ENCODE peak calls at places on chromosomes 11 and 22, in seven cellular contexts. One of them, this sample, is unnamed.

GRCh38 chr11:109405671-109406070 is 16.3 kb upstream of the C11orf87 start:
- DNase-seq in K562: no peak
- DNase-seq in cardiac fibroblast: no peak
- DNase-seq in WTC11: no peak
- DNase-seq in ovary: no peak
- DNase-seq in neural crest cell: no peak
- DNase-seq in IMR-90: peak
- DNase-seq in this sample: no peak

GRCh38 chr11:44017443-44018126 is 30.2 kb upstream of the ACCSL start:
- DNase-seq in K562: no peak
- DNase-seq in WTC11: no peak
- DNase-seq in neural crest cell: no peak
- DNase-seq in IMR-90: no peak
- DNase-seq in cardiac fibroblast: peak
- DNase-seq in ovary: peak
- DNase-seq in this sample: no peak

GRCh38 chr11:12746593-12747097 is 72.4 kb downstream of the TEAD1 start:
- DNase-seq in K562: peak
- DNase-seq in IMR-90: peak
- DNase-seq in WTC11: peak
- DNase-seq in neural crest cell: peak
- DNase-seq in cardiac fibroblast: peak
- DNase-seq in ovary: peak
- DNase-seq in this sample: peak

GRCh38 chr11:119030329-119031047 is at the start of gene SLC37A4:
- DNase-seq in WTC11: peak
- DNase-seq in neural crest cell: peak
- DNase-seq in K562: peak
- DNase-seq in cardiac fibroblast: peak
- DNase-seq in IMR-90: peak
- DNase-seq in ovary: peak
- DNase-seq in this sample: peak

GRCh38 chr22:27780161-27780575 is 21.4 kb downstream of the MN1 start:
- DNase-seq in K562: no peak
- DNase-seq in ovary: no peak
- DNase-seq in WTC11: peak
- DNase-seq in neural crest cell: no peak
- DNase-seq in IMR-90: no peak
- DNase-seq in cardiac fibroblast: peak
- DNase-seq in this sample: no peak

GRCh38 chr22:28108851-28109250 is 189.8 kb upstream of the PITPNB start:
- DNase-seq in cardiac fibroblast: no peak
- DNase-seq in IMR-90: no peak
- DNase-seq in K562: no peak
- DNase-seq in ovary: no peak
- DNase-seq in WTC11: no peak
- DNase-seq in neural crest cell: no peak
- DNase-seq in this sample: no peak

GRCh38 chr11:132844956-132845355 is 687.3 kb downstream of the OPCML start:
- DNase-seq in K562: no peak
- DNase-seq in cardiac fibroblast: peak
- DNase-seq in IMR-90: peak
- DNase-seq in ovary: no peak
- DNase-seq in neural crest cell: no peak
- DNase-seq in WTC11: no peak
- DNase-seq in this sample: no peak

GRCh38 chr11:73296501-73297230 is 11.4 kb upstream of the ARHGEF17 start:
- DNase-seq in WTC11: no peak
- DNase-seq in neural crest cell: no peak
- DNase-seq in K562: no peak
- DNase-seq in ovary: no peak
- DNase-seq in IMR-90: no peak
- DNase-seq in cardiac fibroblast: no peak
- DNase-seq in this sample: no peak

GRCh38 chr22:23692598-23693291 is 1.9 kb downstream of the RGL4 start:
- DNase-seq in ovary: no peak
- DNase-seq in WTC11: peak
- DNase-seq in IMR-90: no peak
- DNase-seq in neural crest cell: no peak
- DNase-seq in K562: no peak
- DNase-seq in cardiac fibroblast: no peak
- DNase-seq in this sample: no peak

GRCh38 chr11:74081428-74081827 is 72.5 kb upstream of the UCP3 start:
- DNase-seq in WTC11: no peak
- DNase-seq in K562: no peak
- DNase-seq in neural crest cell: no peak
- DNase-seq in IMR-90: no peak
- DNase-seq in cardiac fibroblast: no peak
- DNase-seq in ovary: no peak
- DNase-seq in this sample: no peak

GRCh38 chr11:122746050-122746478 is 90.5 kb downstream of the UBASH3B start:
- DNase-seq in cardiac fibroblast: no peak
- DNase-seq in WTC11: no peak
- DNase-seq in neural crest cell: no peak
- DNase-seq in IMR-90: no peak
- DNase-seq in ovary: no peak
- DNase-seq in K562: no peak
- DNase-seq in this sample: no peak

GRCh38 chr11:111303476-111303875 is 5.1 kb downstream of the POU2AF3 start:
- DNase-seq in ovary: no peak
- DNase-seq in cardiac fibroblast: no peak
- DNase-seq in IMR-90: no peak
- DNase-seq in K562: no peak
- DNase-seq in neural crest cell: no peak
- DNase-seq in WTC11: no peak
- DNase-seq in this sample: no peak

GRCh38 chr11:27718853-27719574 is 18.8 kb upstream of the BDNF start:
- DNase-seq in IMR-90: peak
- DNase-seq in ovary: peak
- DNase-seq in WTC11: peak
- DNase-seq in neural crest cell: peak
- DNase-seq in K562: no peak
- DNase-seq in cardiac fibroblast: peak
- DNase-seq in this sample: peak

GRCh38 chr11:3929689-3930088 is 74.2 kb downstream of the STIM1 start:
- DNase-seq in IMR-90: no peak
- DNase-seq in cardiac fibroblast: no peak
- DNase-seq in neural crest cell: no peak
- DNase-seq in WTC11: no peak
- DNase-seq in K562: no peak
- DNase-seq in ovary: no peak
- DNase-seq in this sample: no peak

GRCh38 chr11:36041988-36042606 is 98.2 kb downstream of the LDLRAD3 start:
- DNase-seq in K562: no peak
- DNase-seq in IMR-90: no peak
- DNase-seq in neural crest cell: no peak
- DNase-seq in ovary: no peak
- DNase-seq in WTC11: no peak
- DNase-seq in cardiac fibroblast: peak
- DNase-seq in this sample: no peak

GRCh38 chr11:68584097-68584496 is 100.2 kb upstream of the GAL start:
- DNase-seq in neural crest cell: peak
- DNase-seq in WTC11: peak
- DNase-seq in cardiac fibroblast: peak
- DNase-seq in IMR-90: peak
- DNase-seq in ovary: no peak
- DNase-seq in K562: peak
- DNase-seq in this sample: peak

GRCh38 chr22:22930571-22931556 is 43.2 kb downstream of the IGLL5 start:
- DNase-seq in K562: peak
- DNase-seq in neural crest cell: no peak
- DNase-seq in IMR-90: no peak
- DNase-seq in cardiac fibroblast: no peak
- DNase-seq in WTC11: no peak
- DNase-seq in ovary: no peak
- DNase-seq in this sample: no peak

GRCh38 chr11:34565417-34566208 is 52.0 kb upstream of the ELF5 start:
- DNase-seq in neural crest cell: no peak
- DNase-seq in IMR-90: no peak
- DNase-seq in WTC11: peak
- DNase-seq in ovary: no peak
- DNase-seq in cardiac fibroblast: no peak
- DNase-seq in K562: peak
- DNase-seq in this sample: peak

GRCh38 chr11:128496684-128497056 is 90.7 kb downstream of the ETS1 start:
- DNase-seq in K562: no peak
- DNase-seq in neural crest cell: no peak
- DNase-seq in ovary: no peak
- DNase-seq in cardiac fibroblast: no peak
- DNase-seq in IMR-90: no peak
- DNase-seq in WTC11: no peak
- DNase-seq in this sample: no peak

GRCh38 chr11:12560861-12561260 is 113.4 kb upstream of the TEAD1 start:
- DNase-seq in IMR-90: no peak
- DNase-seq in WTC11: no peak
- DNase-seq in ovary: no peak
- DNase-seq in K562: no peak
- DNase-seq in cardiac fibroblast: no peak
- DNase-seq in neural crest cell: no peak
- DNase-seq in this sample: no peak

GRCh38 chr11:7540830-7541555 is 27.2 kb downstream of the PPFIBP2 start:
- DNase-seq in IMR-90: no peak
- DNase-seq in K562: no peak
- DNase-seq in cardiac fibroblast: no peak
- DNase-seq in WTC11: no peak
- DNase-seq in ovary: no peak
- DNase-seq in neural crest cell: no peak
- DNase-seq in this sample: no peak

GRCh38 chr11:90178751-90179150 is 44.1 kb downstream of the CHORDC1 start:
- DNase-seq in WTC11: no peak
- DNase-seq in cardiac fibroblast: no peak
- DNase-seq in ovary: no peak
- DNase-seq in K562: no peak
- DNase-seq in IMR-90: no peak
- DNase-seq in neural crest cell: no peak
- DNase-seq in this sample: no peak

GRCh38 chr11:68550485-68550817 is 89.9 kb downstream of the PPP6R3 start:
- DNase-seq in WTC11: no peak
- DNase-seq in IMR-90: peak
- DNase-seq in K562: no peak
- DNase-seq in neural crest cell: no peak
- DNase-seq in cardiac fibroblast: peak
- DNase-seq in ovary: no peak
- DNase-seq in this sample: no peak

DNA sequence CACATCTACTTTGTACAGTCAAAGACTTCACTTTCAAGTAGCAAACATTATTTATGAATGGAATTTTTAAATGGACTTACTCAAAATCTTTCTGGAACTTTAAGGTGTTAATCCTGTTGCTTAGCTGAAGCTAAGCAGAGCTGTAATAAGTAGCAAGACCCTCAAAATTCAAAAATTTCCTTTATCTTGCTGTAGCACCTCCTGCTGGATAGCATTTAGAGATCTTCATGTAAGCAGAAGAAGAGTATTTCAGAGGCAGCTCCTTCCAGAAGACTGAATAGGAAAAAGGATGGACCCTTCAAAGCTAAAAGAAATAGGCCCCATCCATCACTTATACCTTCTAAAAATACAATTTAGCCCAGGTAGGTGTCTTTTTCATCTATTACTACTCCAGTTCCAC is 3.4 kb downstream of the PHF21A start:
- DNase-seq in WTC11: no peak
- DNase-seq in ovary: no peak
- DNase-seq in IMR-90: no peak
- DNase-seq in cardiac fibroblast: no peak
- DNase-seq in neural crest cell: no peak
- DNase-seq in K562: no peak
- DNase-seq in this sample: no peak
- TF ChIP-seq CTCF in WTC11: no peak
- TF ChIP-seq CTCF in ovary: no peak
- TF ChIP-seq CTCF in IMR-90: peak
- TF ChIP-seq CTCF in cardiac fibroblast: peak
- TF ChIP-seq CTCF in neural crest cell: peak
- TF ChIP-seq CTCF in K562: peak
- TF ChIP-seq CTCF in this sample: no peak

GRCh38 chr22:25059438-25059837 is 106.9 kb downstream of the KIAA1671 start:
- DNase-seq in cardiac fibroblast: no peak
- DNase-seq in K562: no peak
- DNase-seq in IMR-90: no peak
- DNase-seq in neural crest cell: no peak
- DNase-seq in ovary: no peak
- DNase-seq in WTC11: no peak
- DNase-seq in this sample: no peak

GRCh38 chr22:25062378-25063095 is 110.0 kb downstream of the KIAA1671 start:
- DNase-seq in ovary: no peak
- DNase-seq in IMR-90: no peak
- DNase-seq in neural crest cell: no peak
- DNase-seq in WTC11: no peak
- DNase-seq in cardiac fibroblast: no peak
- DNase-seq in K562: no peak
- DNase-seq in this sample: no peak

GRCh38 chr22:25061134-25061533 is 108.6 kb downstream of the KIAA1671 start:
- DNase-seq in IMR-90: no peak
- DNase-seq in ovary: no peak
- DNase-seq in WTC11: no peak
- DNase-seq in cardiac fibroblast: no peak
- DNase-seq in K562: no peak
- DNase-seq in neural crest cell: no peak
- DNase-seq in this sample: no peak

GRCh38 chr22:25061605-25062377 is 109.3 kb downstream of the KIAA1671 start:
- DNase-seq in WTC11: no peak
- DNase-seq in IMR-90: no peak
- DNase-seq in K562: no peak
- DNase-seq in ovary: no peak
- DNase-seq in neural crest cell: no peak
- DNase-seq in cardiac fibroblast: no peak
- DNase-seq in this sample: no peak

GRCh38 chr22:25060522-25061071 is 108.1 kb downstream of the KIAA1671 start:
- DNase-seq in WTC11: no peak
- DNase-seq in K562: peak
- DNase-seq in neural crest cell: no peak
- DNase-seq in IMR-90: no peak
- DNase-seq in ovary: no peak
- DNase-seq in cardiac fibroblast: no peak
- DNase-seq in this sample: no peak
- TF ChIP-seq CTCF in WTC11: no peak
- TF ChIP-seq CTCF in K562: peak
- TF ChIP-seq CTCF in neural crest cell: peak
- TF ChIP-seq CTCF in IMR-90: no peak
- TF ChIP-seq CTCF in ovary: no peak
- TF ChIP-seq CTCF in cardiac fibroblast: no peak
- TF ChIP-seq CTCF in this sample: peak

DNA sequence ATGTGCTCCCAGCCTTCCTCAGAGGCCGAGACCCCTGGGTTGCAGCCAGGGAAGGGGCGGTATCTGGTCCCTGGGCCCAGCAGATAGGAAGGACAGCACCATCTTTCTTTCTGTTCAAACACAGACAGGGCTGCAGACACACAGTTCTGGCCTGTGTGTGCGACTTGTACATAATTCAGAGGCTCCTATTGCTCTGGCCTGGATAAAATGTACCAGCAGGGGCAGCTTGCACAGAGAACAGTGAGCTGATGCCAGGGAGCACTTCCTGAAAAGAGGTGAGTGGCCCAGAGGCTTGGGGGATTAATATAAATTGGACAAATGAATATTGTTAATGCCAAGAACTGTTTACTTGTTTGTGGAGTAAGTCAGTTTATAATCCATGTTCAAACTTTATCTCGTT is 16.5 kb downstream of the GDPD5 start:
- DNase-seq in cardiac fibroblast: no peak
- DNase-seq in ovary: no peak
- DNase-seq in K562: no peak
- DNase-seq in neural crest cell: no peak
- DNase-seq in WTC11: no peak
- DNase-seq in IMR-90: no peak
- DNase-seq in this sample: no peak
- TF ChIP-seq CTCF in cardiac fibroblast: no peak
- TF ChIP-seq CTCF in ovary: no peak
- TF ChIP-seq CTCF in K562: no peak
- TF ChIP-seq CTCF in neural crest cell: no peak
- TF ChIP-seq CTCF in WTC11: no peak
- TF ChIP-seq CTCF in IMR-90: no peak
- TF ChIP-seq CTCF in this sample: no peak

GRCh38 chr22:36149464-36149863 is 11.1 kb downstream of the APOL3 start:
- DNase-seq in IMR-90: no peak
- DNase-seq in ovary: no peak
- DNase-seq in WTC11: no peak
- DNase-seq in neural crest cell: no peak
- DNase-seq in cardiac fibroblast: peak
- DNase-seq in K562: no peak
- DNase-seq in this sample: no peak
- TF ChIP-seq CTCF in IMR-90: no peak
- TF ChIP-seq CTCF in ovary: no peak
- TF ChIP-seq CTCF in WTC11: no peak
- TF ChIP-seq CTCF in neural crest cell: no peak
- TF ChIP-seq CTCF in cardiac fibroblast: no peak
- TF ChIP-seq CTCF in K562: no peak
- TF ChIP-seq CTCF in this sample: no peak

This sample was measured in endothelial cell.